ENCODE peak calls at places on chromosomes 6 and 20, in seven cellular contexts. I is HCT116, C is dorsolateral prefrontal cortex, U is uterus, P is RWPE2, G is HepG2, K is endodermal cell. H is an unnamed sample.

GRCh38 chr6:152290693-152291092 is 346.5 kb downstream of the SYNE1 start:
- DNase-seq in I (no peak), C (no peak), U (no peak), P (no peak), G (no peak), K (no peak), H (no peak)

GRCh38 chr6:48978016-48978415 is 485.0 kb downstream of the MMUT start:
- DNase-seq in I (no peak), C (no peak), U (no peak), P (no peak), G (no peak), K (no peak), H (no peak)

GRCh38 chr6:110951986-110952794 is 6.3 kb upstream of the GTF3C6 start:
- DNase-seq in I (no peak), C (no peak), U (no peak), P (no peak), G (peak), K (peak), H (no peak)

GRCh38 chr6:131949909-131950766 is 1.0 kb downstream of the CCN2 start:
- DNase-seq in I (peak), C (peak), U (peak), P (peak), G (peak), K (peak), H (peak)

GRCh38 chr20:62158088-62158400 is 14.5 kb downstream of the SS18L1 start:
- DNase-seq in I (no peak), C (no peak), U (no peak), P (peak), G (no peak), K (no peak), H (no peak)

GRCh38 chr20:54200487-54201267 is 7.2 kb upstream of the PFDN4 start:
- DNase-seq in I (no peak), C (no peak), U (no peak), P (no peak), G (no peak), K (no peak), H (no peak)

GRCh38 chr20:23408957-23409356 is 12.3 kb downstream of the NAPB start:
- DNase-seq in I (no peak), C (no peak), U (no peak), P (no peak), G (no peak), K (no peak), H (no peak)

GRCh38 chr6:152572395-152573061 is 64.6 kb downstream of the SYNE1 start:
- DNase-seq in I (no peak), C (no peak), U (no peak), P (no peak), G (no peak), K (no peak), H (no peak)

GRCh38 chr6:142155895-142156757 is 9.1 kb downstream of the VTA1 start:
- DNase-seq in I (peak), C (no peak), U (no peak), P (no peak), G (peak), K (peak), H (no peak)

GRCh38 chr6:28922004-28922840 is 1.6 kb downstream of the TRIM27 start:
- DNase-seq in I (peak), C (no peak), U (no peak), P (no peak), G (peak), K (no peak), H (no peak)

GRCh38 chr20:31572042-31572700 is 32.9 kb upstream of the ID1 start:
- DNase-seq in I (no peak), C (no peak), U (no peak), P (no peak), G (no peak), K (no peak), H (no peak)

GRCh38 chr20:61082700-61083099 is 169.4 kb upstream of the CDH4 start:
- DNase-seq in I (no peak), C (no peak), U (no peak), P (no peak), G (no peak), K (no peak), H (no peak)

GRCh38 chr6:6315660-6316059 is 4.8 kb downstream of the F13A1 start:
- DNase-seq in I (peak), C (peak), U (peak), P (no peak), G (peak), K (peak), H (no peak)

GRCh38 chr20:58818585-58819285 is 32.0 kb downstream of the GNAS-AS1 start:
- DNase-seq in I (no peak), C (no peak), U (no peak), P (no peak), G (no peak), K (no peak), H (no peak)

GRCh38 chr6:56608332-56608731 is 34.4 kb downstream of the DST start:
- DNase-seq in I (no peak), C (no peak), U (no peak), P (no peak), G (no peak), K (no peak), H (no peak)

GRCh38 chr6:43989556-43990248 is 137.6 kb downstream of the MRPL14 start:
- DNase-seq in I (no peak), C (no peak), U (no peak), P (no peak), G (no peak), K (no peak), H (no peak)

GRCh38 chr6:64000873-64001497 is 365.4 kb downstream of the PHF3 start:
- DNase-seq in I (no peak), C (no peak), U (no peak), P (no peak), G (no peak), K (no peak), H (no peak)

GRCh38 chr6:72446427-72446826 is 175.4 kb upstream of the KCNQ5 start:
- DNase-seq in I (no peak), C (no peak), U (no peak), P (no peak), G (no peak), K (no peak), H (no peak)

GRCh38 chr6:14542670-14543366 is 425.2 kb downstream of the CD83 start:
- DNase-seq in I (peak), C (peak), U (no peak), P (no peak), G (no peak), K (no peak), H (no peak)

GRCh38 chr6:166470029-166470862 is 87.5 kb upstream of the MPC1 start:
- DNase-seq in I (no peak), C (no peak), U (no peak), P (no peak), G (no peak), K (no peak), H (no peak)

DNA sequence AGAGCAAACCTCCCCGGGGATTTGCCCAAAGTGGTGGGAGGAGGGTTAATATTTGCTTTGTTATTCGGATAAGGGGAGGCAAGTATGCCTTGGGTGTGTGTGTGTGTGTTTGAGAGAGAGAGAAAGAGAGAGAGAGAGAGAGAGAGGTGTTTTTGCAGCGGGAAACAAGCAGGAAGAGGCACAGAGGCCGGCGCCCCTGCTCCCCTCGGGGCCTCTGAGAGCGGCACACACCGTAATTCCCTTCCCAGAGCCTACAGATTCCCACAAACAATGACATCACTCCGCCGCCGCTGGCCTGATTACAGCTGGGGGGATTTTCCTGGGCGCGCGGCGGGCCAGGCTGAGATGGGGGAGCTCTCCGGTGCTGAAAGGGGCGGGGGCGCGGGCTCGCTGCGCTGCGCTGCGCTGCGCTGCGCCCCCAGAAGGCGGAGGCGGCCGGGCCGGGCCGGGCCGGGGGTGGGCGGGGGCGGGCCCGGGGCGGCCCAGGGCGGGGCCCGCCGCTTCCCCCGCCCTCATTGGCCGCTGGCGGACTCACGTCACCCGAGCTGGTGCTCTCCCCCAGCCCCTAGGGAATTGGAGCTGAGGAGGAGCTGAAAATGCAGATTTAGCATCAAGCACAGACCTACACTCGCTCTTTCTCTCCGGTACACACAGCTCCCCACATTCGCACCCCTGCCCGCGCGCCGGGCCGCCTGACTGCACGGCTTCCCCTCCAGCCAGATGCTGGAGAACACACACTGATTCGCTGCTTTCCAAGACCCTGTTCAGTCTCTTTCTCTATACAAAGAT is at the start of gene PCSK2:
- DNase-seq in I (no peak), C (peak), U (no peak), P (no peak), G (no peak), K (peak), H (peak)
- H3K27ac ChIP-seq in I (no peak), C (peak), U (no peak), P (no peak), G (no peak), K (peak), H (no peak)

GRCh38 chr6:150895898-150896632 is 30.6 kb downstream of the MTHFD1L start:
- DNase-seq in I (no peak), C (no peak), U (no peak), P (no peak), G (no peak), K (no peak), H (no peak)

GRCh38 chr6:150897400-150897943 is 32.0 kb downstream of the MTHFD1L start:
- DNase-seq in I (no peak), C (no peak), U (no peak), P (no peak), G (no peak), K (no peak), H (no peak)

GRCh38 chr6:150894191-150894744 is 28.8 kb downstream of the MTHFD1L start:
- DNase-seq in I (no peak), C (no peak), U (no peak), P (no peak), G (no peak), K (no peak), H (no peak)

GRCh38 chr6:150891886-150892485 is 26.5 kb downstream of the MTHFD1L start:
- DNase-seq in I (peak), C (peak), U (peak), P (no peak), G (peak), K (peak), H (peak)

GRCh38 chr6:150894935-150895686 is 29.6 kb downstream of the MTHFD1L start:
- DNase-seq in I (no peak), C (no peak), U (no peak), P (no peak), G (peak), K (no peak), H (no peak)
- TF ChIP-seq CTCF in I (peak), C (no peak), U (no peak), P (no peak), G (no peak), K (peak), H (no peak)

GRCh38 chr6:155122199-155122950 is 127.3 kb downstream of the TIAM2 start:
- DNase-seq in I (no peak), C (no peak), U (no peak), P (no peak), G (no peak), K (no peak), H (no peak)
- H3K4me3 ChIP-seq in I (no peak), C (no peak), U (no peak), P (no peak), G (no peak), K (no peak), H (no peak)

DNA sequence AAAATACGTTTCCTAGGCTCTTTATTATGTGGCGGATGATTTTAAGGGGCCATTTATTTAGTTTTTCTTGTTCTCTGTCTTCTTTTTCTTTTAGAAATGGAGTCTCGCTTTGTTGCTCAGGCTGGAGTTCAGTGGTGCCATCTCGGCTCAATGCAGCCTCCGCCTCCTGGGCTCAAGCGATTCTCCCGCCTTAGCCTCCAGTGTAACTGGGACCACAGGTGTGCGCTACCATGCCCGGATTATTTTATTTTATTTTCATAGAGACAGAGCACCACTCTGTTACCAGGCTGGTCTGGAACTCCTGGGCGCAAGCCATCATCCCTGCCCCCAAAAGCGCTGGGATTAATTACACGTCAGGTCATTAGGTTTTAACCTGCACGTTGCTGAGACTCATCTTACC is 1.6 kb downstream of the MTHFD1L start:
- DNase-seq in I (no peak), C (no peak), U (no peak), P (no peak), G (no peak), K (no peak), H (no peak)
- H3K27ac ChIP-seq in I (peak), C (peak), U (peak), P (peak), G (peak), K (peak), H (peak)

DNA sequence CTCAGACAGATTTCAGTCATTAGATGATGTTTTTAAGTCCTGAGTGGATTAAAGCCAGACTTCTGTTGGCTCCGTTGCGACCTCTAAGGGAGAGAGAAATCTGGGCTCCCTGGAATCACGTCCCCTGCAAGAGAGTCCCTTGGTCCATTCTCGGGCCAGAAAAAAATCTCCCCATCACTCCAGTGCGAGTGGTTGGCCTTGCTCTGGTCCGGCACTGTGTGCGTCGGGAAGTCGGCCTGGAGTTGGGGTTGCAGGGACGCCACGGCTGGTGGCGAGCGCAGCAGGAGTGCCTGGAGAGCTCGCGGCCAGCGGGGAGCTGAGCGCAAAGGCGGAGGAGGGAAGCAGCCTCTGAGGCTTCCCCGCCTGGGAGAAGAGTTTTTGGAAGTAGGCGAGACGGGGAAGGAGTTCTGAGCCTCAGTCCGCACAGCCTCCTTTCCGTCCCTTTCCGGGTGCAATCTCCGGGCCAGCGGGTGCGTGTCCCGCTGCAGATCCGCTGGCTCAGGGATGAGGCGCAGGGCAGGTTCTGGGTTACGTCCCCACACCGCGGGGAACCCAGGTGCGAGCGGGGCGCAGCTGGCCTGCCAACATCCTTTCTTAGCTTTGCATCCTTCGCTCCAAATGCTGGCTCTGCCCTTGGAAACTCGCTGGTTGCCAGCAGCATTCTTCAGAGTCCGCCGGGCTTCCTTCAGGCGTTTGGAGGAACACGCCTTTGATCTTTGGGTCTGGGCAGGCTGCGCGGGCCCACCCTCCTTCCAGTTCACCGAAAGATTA is 6.8 kb downstream of the TCF21 start:
- DNase-seq in I (no peak), C (no peak), U (peak), P (no peak), G (no peak), K (peak), H (no peak)
- TF ChIP-seq CTCF in I (no peak), C (no peak), U (no peak), P (no peak), G (no peak), K (no peak), H (no peak)

DNA sequence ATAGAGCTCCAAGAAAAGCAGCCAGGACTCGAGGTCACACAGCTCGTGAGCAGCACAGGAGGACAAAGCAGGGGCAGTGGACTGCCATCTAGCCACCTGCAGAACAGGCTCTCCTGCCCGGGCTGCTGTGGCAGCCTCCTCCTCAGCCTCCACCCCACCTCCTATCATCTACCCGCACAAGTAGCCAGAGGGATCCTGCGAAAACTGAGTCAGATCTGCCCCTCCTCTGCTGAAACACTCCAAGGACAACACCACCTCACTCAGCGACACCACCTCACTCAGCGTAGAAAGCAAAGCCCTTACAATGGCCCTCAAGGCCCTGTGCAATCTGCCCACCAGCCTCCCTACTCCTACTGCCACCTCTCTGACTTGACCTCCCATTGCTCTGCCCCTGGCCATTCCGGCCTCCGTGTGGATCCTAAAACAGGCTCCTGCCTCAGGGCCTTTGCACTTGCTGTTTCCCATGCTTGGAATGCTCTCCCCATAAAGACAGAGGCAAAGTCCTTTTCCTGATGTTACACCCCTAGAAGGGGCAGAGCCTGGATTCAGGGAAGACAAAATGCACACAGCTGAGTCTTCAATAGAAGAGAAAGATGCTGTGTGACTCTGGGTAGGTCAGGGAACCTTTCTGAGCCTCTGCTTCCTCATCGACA is 19.3 kb downstream of the PREX1 start:
- DNase-seq in I (no peak), C (no peak), U (no peak), P (no peak), G (no peak), K (no peak), H (no peak)
- H3K4me3 ChIP-seq in I (no peak), C (no peak), U (no peak), P (no peak), G (no peak), K (no peak), H (no peak)

GRCh38 chr6:108675226-108676160 is 114.8 kb downstream of the FOXO3 start:
- DNase-seq in I (no peak), C (no peak), U (no peak), P (no peak), G (no peak), K (no peak), H (no peak)
- H3K27ac ChIP-seq in I (no peak), C (no peak), U (peak), P (no peak), G (no peak), K (no peak), H (no peak)

GRCh38 chr20:45157977-45158376 is 16.7 kb upstream of the PI3 start:
- DNase-seq in I (peak), C (no peak), U (no peak), P (no peak), G (no peak), K (no peak), H (no peak)

GRCh38 chr20:45156728-45157127 is 18.0 kb upstream of the PI3 start:
- DNase-seq in I (no peak), C (no peak), U (no peak), P (no peak), G (no peak), K (no peak), H (no peak)

GRCh38 chr20:45153147-45153546 is 21.6 kb upstream of the PI3 start:
- DNase-seq in I (no peak), C (no peak), U (no peak), P (no peak), G (no peak), K (no peak), H (no peak)

GRCh38 chr20:45153756-45154155 is 20.9 kb upstream of the PI3 start:
- DNase-seq in I (no peak), C (no peak), U (no peak), P (no peak), G (no peak), K (no peak), H (no peak)

GRCh38 chr20:45154183-45154582 is 20.5 kb upstream of the PI3 start:
- DNase-seq in I (no peak), C (no peak), U (no peak), P (no peak), G (no peak), K (no peak), H (no peak)
- TF ChIP-seq CTCF in I (no peak), C (no peak), U (no peak), P (no peak), G (peak), K (peak), H (no peak)

DNA sequence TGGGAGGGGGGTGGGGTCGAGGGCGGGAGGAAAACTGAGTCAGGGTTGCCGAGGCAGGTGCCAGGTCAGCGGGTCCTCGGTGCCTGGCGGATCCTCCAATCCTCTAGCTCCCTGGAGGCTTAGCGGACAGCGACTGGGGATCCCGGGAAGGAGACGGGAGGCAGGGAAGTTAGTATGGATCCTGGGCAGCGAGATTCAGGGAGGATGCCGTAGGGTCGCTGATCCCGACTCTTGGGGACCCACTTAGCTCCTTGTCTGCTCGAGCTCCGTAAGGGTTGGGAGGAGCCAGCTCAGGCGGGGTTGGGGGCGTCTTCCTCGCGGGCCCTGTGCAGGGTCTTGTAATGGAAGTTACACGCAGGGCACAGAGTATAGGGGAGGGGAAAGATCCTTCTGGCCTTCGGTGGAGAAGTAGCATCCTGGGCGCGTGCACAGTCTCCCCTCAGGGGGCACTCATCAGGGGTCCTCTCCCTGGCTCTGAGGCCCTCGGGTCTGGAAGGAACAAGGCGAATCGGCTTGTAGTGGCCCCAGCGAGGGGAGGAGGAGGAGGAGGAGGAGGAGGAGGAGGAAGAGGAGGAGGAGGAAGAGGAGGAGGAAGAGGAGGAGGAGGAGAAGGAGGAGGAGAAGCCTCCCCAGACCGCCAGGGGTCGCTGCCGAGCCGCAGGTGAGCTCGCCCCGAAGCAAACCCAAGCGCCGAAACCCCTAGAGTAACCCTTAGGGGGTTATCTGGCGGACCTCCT is 6.4 kb upstream of the SLC12A5 start:
- DNase-seq in I (no peak), C (peak), U (peak), P (peak), G (peak), K (peak), H (peak)
- H3K4me3 ChIP-seq in I (peak), C (peak), U (no peak), P (peak), G (peak), K (peak), H (peak)

GRCh38 chr20:4571759-4572531 is 149.8 kb upstream of the PRND start:
- DNase-seq in I (no peak), C (no peak), U (no peak), P (no peak), G (no peak), K (no peak), H (no peak)

GRCh38 chr20:4578375-4578774 is 143.3 kb upstream of the PRND start:
- DNase-seq in I (no peak), C (no peak), U (no peak), P (no peak), G (no peak), K (no peak), H (no peak)

GRCh38 chr20:4574356-4574690 is 147.4 kb upstream of the PRND start:
- DNase-seq in I (no peak), C (no peak), U (no peak), P (no peak), G (no peak), K (no peak), H (no peak)

GRCh38 chr20:4569882-4570281 is 151.8 kb upstream of the PRND start:
- DNase-seq in I (no peak), C (no peak), U (no peak), P (no peak), G (no peak), K (no peak), H (no peak)

GRCh38 chr20:4573564-4574355 is 147.9 kb upstream of the PRND start:
- DNase-seq in I (no peak), C (peak), U (no peak), P (no peak), G (no peak), K (no peak), H (no peak)
- H3K27ac ChIP-seq in I (no peak), C (no peak), U (no peak), P (peak), G (no peak), K (no peak), H (no peak)